ENCODE peak calls at places on chromosomes 1 and 21, in ten cellular contexts. B is GM23338; Q is RWPE1; F is heart right ventricle; K is endodermal cell; A is GM23248; N is effector memory CD4-positive, alpha-beta T cell; L is astrocyte; P is adrenal gland; Z is uterus. C is an unnamed sample.

GRCh38 chr1:62385923-62386322 is 50.9 kb upstream of the USP1 start:
- DNase-seq in B (no peak), Q (no peak), F (no peak), K (no peak), A (no peak), N (no peak), L (no peak), P (no peak), Z (no peak), C (no peak)

GRCh38 chr1:9270290-9270900 is 22.3 kb upstream of the SPSB1 start:
- DNase-seq in B (no peak), Q (no peak), F (peak), K (no peak), A (peak), N (no peak), L (no peak), P (no peak), Z (no peak), C (no peak)

GRCh38 chr1:183480971-183481431 is 8.7 kb downstream of the SMG7 start:
- DNase-seq in B (no peak), Q (no peak), F (no peak), K (no peak), A (peak), N (no peak), L (no peak), P (no peak), Z (no peak), C (no peak)

GRCh38 chr1:155082301-155082940 is 3.8 kb downstream of the EFNA3 start:
- DNase-seq in B (no peak), Q (no peak), F (peak), K (peak), A (peak), N (no peak), L (no peak), P (no peak), Z (no peak), C (no peak)

GRCh38 chr1:168483531-168483930 is 60.3 kb downstream of the XCL2 start:
- DNase-seq in B (no peak), Q (peak), F (no peak), K (no peak), A (peak), N (no peak), L (peak), P (no peak), Z (no peak), C (no peak)

GRCh38 chr1:52911541-52911940 is 10.0 kb downstream of the ECHDC2 start:
- DNase-seq in B (no peak), Q (no peak), F (no peak), K (peak), A (no peak), N (no peak), L (no peak), P (peak), Z (no peak), C (no peak)

GRCh38 chr1:88982055-88982454 is 10.4 kb downstream of the KYAT3 start:
- DNase-seq in B (no peak), Q (no peak), F (no peak), K (no peak), A (peak), N (no peak), L (peak), P (no peak), Z (no peak), C (no peak)

GRCh38 chr21:34202553-34203332 is 129.4 kb downstream of the MRPS6 start:
- DNase-seq in B (peak), Q (no peak), F (peak), K (peak), A (no peak), N (no peak), L (no peak), P (peak), Z (peak), C (no peak)

GRCh38 chr1:183023146-183023600 is at the start of gene LAMC1:
- DNase-seq in B (peak), Q (peak), F (peak), K (peak), A (peak), N (no peak), L (peak), P (peak), Z (peak), C (no peak)

GRCh38 chr1:228088586-228089498 is 6.3 kb downstream of the ARF1 start:
- DNase-seq in B (no peak), Q (no peak), F (no peak), K (peak), A (peak), N (no peak), L (no peak), P (peak), Z (no peak), C (no peak)

GRCh38 chr1:163820748-163821147 is 499.0 kb downstream of the NUF2 start:
- DNase-seq in B (peak), Q (no peak), F (no peak), K (no peak), A (peak), N (no peak), L (no peak), P (no peak), Z (no peak), C (no peak)

GRCh38 chr1:186804669-186805068 is 24.1 kb upstream of the PLA2G4A start:
- DNase-seq in B (no peak), Q (no peak), F (no peak), K (no peak), A (no peak), N (no peak), L (no peak), P (no peak), Z (no peak), C (no peak)

GRCh38 chr1:3162483-3162882 is 93.5 kb downstream of the PRDM16 start:
- DNase-seq in B (no peak), Q (no peak), F (no peak), K (no peak), A (no peak), N (no peak), L (peak), P (no peak), Z (no peak), C (no peak)

GRCh38 chr1:3163356-3163755 is 94.4 kb downstream of the PRDM16 start:
- DNase-seq in B (no peak), Q (no peak), F (no peak), K (no peak), A (no peak), N (no peak), L (no peak), P (no peak), Z (no peak), C (no peak)

GRCh38 chr1:3160647-3161046 is 91.6 kb downstream of the PRDM16 start:
- DNase-seq in B (no peak), Q (no peak), F (no peak), K (no peak), A (no peak), N (no peak), L (no peak), P (no peak), Z (no peak), C (no peak)

GRCh38 chr1:3159996-3160395 is 91.0 kb downstream of the PRDM16 start:
- DNase-seq in B (no peak), Q (no peak), F (no peak), K (no peak), A (no peak), N (no peak), L (no peak), P (no peak), Z (no peak), C (no peak)

GRCh38 chr1:3161130-3161840 is 92.3 kb downstream of the PRDM16 start:
- DNase-seq in B (no peak), Q (no peak), F (no peak), K (no peak), A (no peak), N (no peak), L (peak), P (no peak), Z (no peak), C (no peak)
- H3K27ac ChIP-seq in B (no peak), Q (no peak), F (no peak), K (peak), A (no peak), N (no peak), L (peak), P (no peak), Z (no peak), C (no peak)

DNA sequence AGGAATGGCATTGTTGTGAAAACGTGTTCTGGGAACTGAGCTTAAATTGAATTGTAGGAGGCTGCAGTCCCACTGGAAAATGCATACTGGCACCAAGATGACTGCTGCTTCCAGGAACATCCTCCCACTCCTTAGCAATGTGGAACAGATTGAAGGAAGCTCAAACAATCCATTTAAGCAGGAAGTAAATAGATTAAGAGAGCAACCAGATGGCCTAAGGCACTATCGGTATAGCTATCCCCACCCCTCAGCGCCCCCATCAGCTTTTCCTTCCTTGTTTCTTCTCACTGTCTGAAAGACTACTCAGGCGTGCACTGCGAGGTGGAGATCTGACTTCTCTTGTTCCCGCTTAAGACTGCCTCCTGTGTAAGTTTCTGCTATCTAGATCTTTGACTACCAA is 4.0 kb upstream of the IFI16 start:
- DNase-seq in B (peak), Q (no peak), F (no peak), K (peak), A (peak), N (no peak), L (peak), P (no peak), Z (no peak), C (no peak)
- H3K27ac ChIP-seq in B (no peak), Q (no peak), F (peak), K (peak), A (peak), N (no peak), L (no peak), P (no peak), Z (peak), C (no peak)

GRCh38 chr1:63524166-63524565 is 841 bp downstream of the EFCAB7 start:
- DNase-seq in B (no peak), Q (no peak), F (no peak), K (no peak), A (peak), N (no peak), L (no peak), P (no peak), Z (no peak), C (no peak)
- H3K27ac ChIP-seq in B (no peak), Q (no peak), F (peak), K (no peak), A (peak), N (peak), L (peak), P (peak), Z (peak), C (peak)

GRCh38 chr1:68140536-68140935 is 90.1 kb upstream of the DIRAS3 start:
- DNase-seq in B (no peak), Q (no peak), F (no peak), K (peak), A (peak), N (no peak), L (peak), P (no peak), Z (no peak), C (no peak)

GRCh38 chr1:68142461-68142860 is 89.9 kb downstream of the WLS start:
- DNase-seq in B (no peak), Q (no peak), F (no peak), K (peak), A (no peak), N (no peak), L (no peak), P (no peak), Z (no peak), C (no peak)

GRCh38 chr1:68143633-68144032 is 88.7 kb downstream of the WLS start:
- DNase-seq in B (no peak), Q (no peak), F (no peak), K (no peak), A (no peak), N (no peak), L (peak), P (no peak), Z (no peak), C (no peak)

GRCh38 chr1:68141079-68141800 is 90.8 kb upstream of the DIRAS3 start:
- DNase-seq in B (peak), Q (no peak), F (no peak), K (peak), A (peak), N (no peak), L (peak), P (no peak), Z (no peak), C (no peak)

GRCh38 chr1:68141801-68142440 is 90.4 kb downstream of the WLS start:
- DNase-seq in B (peak), Q (no peak), F (no peak), K (peak), A (no peak), N (no peak), L (peak), P (no peak), Z (no peak), C (no peak)
- H3K27ac ChIP-seq in B (peak), Q (no peak), F (peak), K (peak), A (no peak), N (no peak), L (peak), P (no peak), Z (no peak), C (no peak)

GRCh38 chr1:197903196-197903514 is 725 bp downstream of the C1orf53 start:
- DNase-seq in B (no peak), Q (no peak), F (no peak), K (no peak), A (no peak), N (no peak), L (no peak), P (no peak), Z (no peak), C (no peak)
- H3K27ac ChIP-seq in B (no peak), Q (peak), F (peak), K (no peak), A (peak), N (no peak), L (no peak), P (peak), Z (peak), C (no peak)

GRCh38 chr1:173304529-173305227 is 97.5 kb upstream of the TNFSF4 start:
- DNase-seq in B (no peak), Q (no peak), F (no peak), K (no peak), A (no peak), N (no peak), L (no peak), P (no peak), Z (no peak), C (no peak)
- H3K27ac ChIP-seq in B (no peak), Q (no peak), F (no peak), K (no peak), A (no peak), N (no peak), L (no peak), P (no peak), Z (no peak), C (no peak)

GRCh38 chr1:27571439-27572018 is 32.4 kb downstream of the AHDC1 start:
- DNase-seq in B (peak), Q (no peak), F (peak), K (peak), A (no peak), N (no peak), L (no peak), P (peak), Z (peak), C (no peak)

GRCh38 chr1:27572019-27572678 is 31.8 kb downstream of the AHDC1 start:
- DNase-seq in B (peak), Q (no peak), F (no peak), K (peak), A (no peak), N (no peak), L (no peak), P (no peak), Z (peak), C (no peak)

GRCh38 chr1:27569506-27570382 is 34.2 kb downstream of the AHDC1 start:
- DNase-seq in B (peak), Q (no peak), F (no peak), K (peak), A (no peak), N (no peak), L (no peak), P (no peak), Z (peak), C (no peak)

GRCh38 chr1:27570383-27570755 is 33.6 kb downstream of the AHDC1 start:
- DNase-seq in B (no peak), Q (no peak), F (peak), K (peak), A (no peak), N (no peak), L (no peak), P (no peak), Z (peak), C (no peak)

DNA sequence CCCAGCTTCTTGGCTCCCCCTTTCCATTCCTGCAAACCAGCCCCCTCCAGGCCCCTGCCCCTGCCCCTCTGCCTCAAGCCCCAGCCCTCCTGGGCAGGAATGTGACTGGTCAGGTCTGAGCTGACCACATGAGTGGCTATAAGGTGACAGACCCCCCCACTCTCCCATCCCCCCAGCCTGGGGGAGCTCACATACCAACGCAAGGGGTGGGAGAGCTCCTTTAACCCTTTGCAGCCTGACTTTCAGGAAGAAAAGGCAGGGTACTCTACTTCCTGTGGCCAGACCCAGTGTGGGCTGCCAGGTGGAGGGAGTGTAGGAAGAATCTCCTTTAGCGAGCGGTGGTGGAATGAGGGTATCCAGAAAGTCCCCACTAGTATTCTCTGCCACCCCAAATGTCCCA is 33.1 kb downstream of the AHDC1 start:
- DNase-seq in B (peak), Q (no peak), F (no peak), K (peak), A (no peak), N (no peak), L (no peak), P (no peak), Z (no peak), C (no peak)
- H3K27ac ChIP-seq in B (peak), Q (peak), F (peak), K (peak), A (no peak), N (no peak), L (no peak), P (peak), Z (peak), C (peak)

GRCh38 chr1:246647513-246647912 is 76.7 kb upstream of the SCCPDH start:
- DNase-seq in B (peak), Q (no peak), F (no peak), K (no peak), A (peak), N (no peak), L (peak), P (peak), Z (no peak), C (no peak)

GRCh38 chr1:246651012-246651411 is 73.2 kb upstream of the SCCPDH start:
- DNase-seq in B (no peak), Q (no peak), F (no peak), K (no peak), A (no peak), N (no peak), L (no peak), P (no peak), Z (no peak), C (no peak)

GRCh38 chr1:246642719-246643118 is 76.5 kb downstream of the CNST start:
- DNase-seq in B (no peak), Q (no peak), F (no peak), K (no peak), A (peak), N (no peak), L (no peak), P (no peak), Z (no peak), C (no peak)

GRCh38 chr1:246641394-246641793 is 75.1 kb downstream of the CNST start:
- DNase-seq in B (no peak), Q (no peak), F (no peak), K (no peak), A (no peak), N (no peak), L (no peak), P (no peak), Z (no peak), C (no peak)

DNA sequence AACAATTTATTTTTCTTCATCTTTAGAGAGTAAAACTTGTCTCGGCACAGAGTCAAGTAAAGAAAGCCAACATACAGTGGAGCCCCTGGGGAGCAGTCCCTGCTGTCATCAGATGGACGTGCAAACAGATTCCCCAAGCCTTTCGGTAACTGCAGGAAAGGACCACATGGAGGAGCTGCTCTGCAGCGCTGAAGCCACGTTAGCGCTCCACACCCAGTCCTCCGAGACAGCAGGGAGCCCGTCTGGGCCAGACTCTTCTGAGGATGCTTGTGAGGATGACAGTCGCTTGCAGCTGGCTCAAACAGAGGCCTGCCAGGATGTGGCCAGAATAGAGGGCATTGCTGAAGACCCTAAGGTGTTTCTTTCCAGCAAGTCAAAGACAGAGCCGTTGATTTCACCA is 77.1 kb upstream of the SCCPDH start:
- DNase-seq in B (peak), Q (no peak), F (peak), K (peak), A (peak), N (no peak), L (peak), P (peak), Z (no peak), C (no peak)
- H3K27ac ChIP-seq in B (peak), Q (no peak), F (peak), K (no peak), A (peak), N (no peak), L (peak), P (no peak), Z (no peak), C (no peak)

GRCh38 chr1:101166583-101167120 is 70.2 kb upstream of the S1PR1 start:
- DNase-seq in B (no peak), Q (no peak), F (no peak), K (peak), A (no peak), N (no peak), L (peak), P (no peak), Z (no peak), C (no peak)

GRCh38 chr1:101163406-101163770 is 73.4 kb upstream of the S1PR1 start:
- DNase-seq in B (no peak), Q (no peak), F (no peak), K (no peak), A (no peak), N (no peak), L (no peak), P (no peak), Z (no peak), C (no peak)

GRCh38 chr1:101164776-101165175 is 72.0 kb upstream of the S1PR1 start:
- DNase-seq in B (no peak), Q (no peak), F (no peak), K (no peak), A (no peak), N (no peak), L (no peak), P (no peak), Z (no peak), C (no peak)

GRCh38 chr1:101165944-101166343 is 70.9 kb upstream of the S1PR1 start:
- DNase-seq in B (peak), Q (no peak), F (no peak), K (peak), A (no peak), N (no peak), L (no peak), P (no peak), Z (no peak), C (no peak)

DNA sequence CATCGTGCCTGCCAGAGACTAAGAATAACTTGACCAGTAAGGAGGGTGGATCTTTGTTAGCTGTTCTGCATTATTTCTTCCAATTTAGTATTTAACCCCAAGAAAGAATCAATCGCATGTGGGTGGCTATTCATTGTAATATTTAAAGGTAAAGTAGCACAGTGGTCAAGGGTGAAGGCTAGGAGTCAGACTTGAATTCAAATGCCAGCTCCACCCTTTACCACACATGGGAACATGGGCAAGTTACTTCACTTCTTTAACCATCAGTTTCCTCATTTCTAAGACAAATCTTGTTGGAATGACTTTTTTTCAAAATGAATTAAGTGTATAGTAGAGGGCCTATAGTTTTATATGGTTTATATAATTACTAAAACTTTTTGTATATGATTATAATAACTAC is 71.3 kb upstream of the S1PR1 start:
- DNase-seq in B (no peak), Q (no peak), F (no peak), K (no peak), A (no peak), N (no peak), L (no peak), P (no peak), Z (no peak), C (no peak)
- H3K27ac ChIP-seq in B (no peak), Q (no peak), F (peak), K (no peak), A (no peak), N (no peak), L (no peak), P (no peak), Z (no peak), C (no peak)

GRCh38 chr1:2070800-2071530 is 20.8 kb downstream of the PRKCZ start:
- DNase-seq in B (no peak), Q (no peak), F (peak), K (no peak), A (no peak), N (no peak), L (no peak), P (no peak), Z (no peak), C (no peak)
- H3K27ac ChIP-seq in B (no peak), Q (no peak), F (no peak), K (no peak), A (no peak), N (no peak), L (no peak), P (no peak), Z (no peak), C (no peak)

C was measured in epithelial cell of prostate.